ENCODE peak calls at places on chromosomes 7 and 10, in five cellular contexts. One of them, this sample, is unnamed.
A peak's percentile ranks its signal among the peaks of the same experiment; 100 is the strongest.

GRCh38 chr10:77482072-77482471 is 155.5 kb downstream of the KCNMA1 start:
- DNase-seq in thoracic aorta: no peak
- DNase-seq in stimulated activated naive CD8-positive, alpha-beta T cell treated with anti-CD3 and anti-CD28 coated beads, Interleukin-15, Interleukin-2, amounts not matched to agents 100 U/mL and 50 U/mL, for 24 hours: no peak
- DNase-seq in tibial artery: no peak
- DNase-seq in SW 1271: no peak
- DNase-seq in this sample: no peak

GRCh38 chr10:52706347-52707070 is 66.1 kb downstream of the MBL2 start:
- DNase-seq in thoracic aorta: no peak
- DNase-seq in SW 1271: no peak
- DNase-seq in tibial artery: no peak
- DNase-seq in stimulated activated naive CD8-positive, alpha-beta T cell treated with anti-CD3 and anti-CD28 coated beads, Interleukin-15, Interleukin-2, amounts not matched to agents 100 U/mL and 50 U/mL, for 24 hours: no peak
- DNase-seq in this sample: peak; percentile 81

GRCh38 chr7:47720141-47720906 is 138.4 kb upstream of the TNS3 start:
- DNase-seq in thoracic aorta: no peak
- DNase-seq in SW 1271: no peak
- DNase-seq in stimulated activated naive CD8-positive, alpha-beta T cell treated with anti-CD3 and anti-CD28 coated beads, Interleukin-15, Interleukin-2, amounts not matched to agents 100 U/mL and 50 U/mL, for 24 hours: no peak
- DNase-seq in tibial artery: no peak
- DNase-seq in this sample: no peak

GRCh38 chr7:4134631-4135030 is 547.5 kb upstream of the FOXK1 start:
- DNase-seq in stimulated activated naive CD8-positive, alpha-beta T cell treated with anti-CD3 and anti-CD28 coated beads, Interleukin-15, Interleukin-2, amounts not matched to agents 100 U/mL and 50 U/mL, for 24 hours: no peak
- DNase-seq in thoracic aorta: no peak
- DNase-seq in SW 1271: no peak
- DNase-seq in tibial artery: no peak
- DNase-seq in this sample: no peak

GRCh38 chr7:6123843-6124242 is 92.7 kb downstream of the ANKRD61 start:
- DNase-seq in thoracic aorta: no peak
- DNase-seq in SW 1271: no peak
- DNase-seq in stimulated activated naive CD8-positive, alpha-beta T cell treated with anti-CD3 and anti-CD28 coated beads, Interleukin-15, Interleukin-2, amounts not matched to agents 100 U/mL and 50 U/mL, for 24 hours: no peak
- DNase-seq in tibial artery: no peak
- DNase-seq in this sample: no peak

GRCh38 chr7:110988890-110989501 is 101.9 kb upstream of the LRRN3 start:
- DNase-seq in tibial artery: no peak
- DNase-seq in SW 1271: no peak
- DNase-seq in thoracic aorta: no peak
- DNase-seq in stimulated activated naive CD8-positive, alpha-beta T cell treated with anti-CD3 and anti-CD28 coated beads, Interleukin-15, Interleukin-2, amounts not matched to agents 100 U/mL and 50 U/mL, for 24 hours: no peak
- DNase-seq in this sample: no peak

GRCh38 chr10:76026931-76027330 is 595.5 kb downstream of the LRMDA start:
- DNase-seq in tibial artery: no peak
- DNase-seq in thoracic aorta: no peak
- DNase-seq in stimulated activated naive CD8-positive, alpha-beta T cell treated with anti-CD3 and anti-CD28 coated beads, Interleukin-15, Interleukin-2, amounts not matched to agents 100 U/mL and 50 U/mL, for 24 hours: no peak
- DNase-seq in SW 1271: no peak
- DNase-seq in this sample: no peak

GRCh38 chr10:127921751-127922140 is 14.8 kb downstream of the PTPRE start:
- DNase-seq in stimulated activated naive CD8-positive, alpha-beta T cell treated with anti-CD3 and anti-CD28 coated beads, Interleukin-15, Interleukin-2, amounts not matched to agents 100 U/mL and 50 U/mL, for 24 hours: no peak
- DNase-seq in SW 1271: no peak
- DNase-seq in tibial artery: no peak
- DNase-seq in thoracic aorta: no peak
- DNase-seq in this sample: no peak

GRCh38 chr7:134004829-134005505 is 122.2 kb upstream of the LRGUK start:
- DNase-seq in thoracic aorta: no peak
- DNase-seq in SW 1271: no peak
- DNase-seq in stimulated activated naive CD8-positive, alpha-beta T cell treated with anti-CD3 and anti-CD28 coated beads, Interleukin-15, Interleukin-2, amounts not matched to agents 100 U/mL and 50 U/mL, for 24 hours: no peak
- DNase-seq in tibial artery: no peak
- DNase-seq in this sample: no peak

GRCh38 chr10:105969884-105970377 is 1194.6 kb downstream of the SORCS1 start:
- DNase-seq in SW 1271: no peak
- DNase-seq in tibial artery: no peak
- DNase-seq in stimulated activated naive CD8-positive, alpha-beta T cell treated with anti-CD3 and anti-CD28 coated beads, Interleukin-15, Interleukin-2, amounts not matched to agents 100 U/mL and 50 U/mL, for 24 hours: no peak
- DNase-seq in thoracic aorta: no peak
- DNase-seq in this sample: no peak

GRCh38 chr10:132066812-132067211 is 1.1 kb downstream of the JAKMIP3 start:
- DNase-seq in tibial artery: no peak
- DNase-seq in SW 1271: no peak
- DNase-seq in thoracic aorta: no peak
- DNase-seq in stimulated activated naive CD8-positive, alpha-beta T cell treated with anti-CD3 and anti-CD28 coated beads, Interleukin-15, Interleukin-2, amounts not matched to agents 100 U/mL and 50 U/mL, for 24 hours: no peak
- DNase-seq in this sample: no peak

GRCh38 chr7:24318326-24318725 is 34.3 kb downstream of the NPY start:
- DNase-seq in tibial artery: no peak
- DNase-seq in thoracic aorta: no peak
- DNase-seq in SW 1271: no peak
- DNase-seq in stimulated activated naive CD8-positive, alpha-beta T cell treated with anti-CD3 and anti-CD28 coated beads, Interleukin-15, Interleukin-2, amounts not matched to agents 100 U/mL and 50 U/mL, for 24 hours: no peak
- DNase-seq in this sample: peak; percentile 35

GRCh38 chr7:105680505-105681187 is 99.4 kb upstream of the EFCAB10 start:
- DNase-seq in stimulated activated naive CD8-positive, alpha-beta T cell treated with anti-CD3 and anti-CD28 coated beads, Interleukin-15, Interleukin-2, amounts not matched to agents 100 U/mL and 50 U/mL, for 24 hours: no peak
- DNase-seq in tibial artery: peak; percentile 63
- DNase-seq in SW 1271: no peak
- DNase-seq in thoracic aorta: no peak
- DNase-seq in this sample: no peak